ENCODE peak calls at places on chromosome 14, in four cellular contexts. H, S, Q and Y are unnamed samples.

GRCh38 chr14:56379956-56380355 is 199.6 kb upstream of the TMEM260 start:
- DNase-seq in H (no peak), S (no peak), Q (peak), Y (no peak)

GRCh38 chr14:22587247-22587646 is 1.8 kb downstream of the DAD1 start:
- DNase-seq in S (no peak), H (no peak), Q (no peak), Y (no peak)

GRCh38 chr14:64515053-64515452 is 10.5 kb downstream of the ZBTB1 start:
- DNase-seq in S (no peak), H (no peak), Q (no peak), Y (no peak)

GRCh38 chr14:65170768-65171251 is 68.5 kb upstream of the MAX start:
- DNase-seq in Q (peak), S (no peak), H (peak), Y (peak)

GRCh38 chr14:102491786-102492522 is 17.6 kb downstream of the ANKRD9 start:
- DNase-seq in Q (no peak), H (no peak), S (no peak), Y (no peak)

GRCh38 chr14:33676135-33676566 is 274.7 kb downstream of the EGLN3 start:
- DNase-seq in Q (no peak), H (peak), S (no peak), Y (no peak)

GRCh38 chr14:61759878-61760277 is 2.3 kb upstream of the SNAPC1 start:
- DNase-seq in S (no peak), H (no peak), Q (no peak), Y (no peak)

GRCh38 chr14:21408152-21408551 is 24.3 kb upstream of the SUPT16H start:
- DNase-seq in H (no peak), Q (no peak), S (no peak), Y (no peak)

GRCh38 chr14:54866588-54866987 is 36.0 kb downstream of the GCH1 start:
- DNase-seq in Q (no peak), S (no peak), H (no peak), Y (no peak)

GRCh38 chr14:68593806-68594536 is 198.9 kb downstream of the ZFP36L1 start:
- DNase-seq in Q (no peak), H (no peak), S (peak), Y (no peak)

GRCh38 chr14:93780811-93781210 is 7.5 kb downstream of the PRIMA1 start:
- DNase-seq in H (no peak), S (no peak), Q (no peak), Y (no peak)

GRCh38 chr14:76775159-76775694 is 14.0 kb downstream of the VASH1 start:
- DNase-seq in S (no peak), Q (no peak), H (no peak), Y (no peak)

GRCh38 chr14:51597511-51597920 is 54.2 kb upstream of the FRMD6 start:
- DNase-seq in Q (no peak), S (no peak), H (no peak), Y (no peak)

GRCh38 chr14:23142826-23143225 is 23.8 kb upstream of the CEBPE start:
- DNase-seq in Q (no peak), H (no peak), S (no peak), Y (no peak)

GRCh38 chr14:36655571-36655962 is 6.1 kb upstream of the PAX9 start:
- DNase-seq in H (no peak), Q (no peak), S (no peak), Y (no peak)

GRCh38 chr14:37024166-37024565 is 148.2 kb downstream of the SLC25A21 start:
- DNase-seq in Q (no peak), S (no peak), H (no peak), Y (no peak)

GRCh38 chr14:66070542-66071319 is 415.4 kb upstream of the CCDC196 start:
- DNase-seq in S (peak), Q (no peak), H (peak), Y (no peak)

GRCh38 chr14:99518441-99519346 is 37.5 kb downstream of the CCNK start:
- DNase-seq in Q (no peak), S (peak), H (peak), Y (peak)

GRCh38 chr14:101478096-101478495 is 83.2 kb upstream of the DIO3 start:
- DNase-seq in S (peak), H (no peak), Q (no peak), Y (no peak)

GRCh38 chr14:94405481-94405880 is 17.1 kb upstream of the SERPINA1 start:
- DNase-seq in S (no peak), H (no peak), Q (no peak), Y (no peak)

GRCh38 chr14:100692859-100693558 is 33.7 kb upstream of the DLK1 start:
- DNase-seq in S (no peak), H (no peak), Q (peak), Y (no peak)

GRCh38 chr14:35362911-35363374 is 41.6 kb downstream of the NFKBIA start:
- DNase-seq in S (no peak), H (peak), Q (no peak), Y (no peak)

GRCh38 chr14:38554046-38554445 is 298.2 kb upstream of the CLEC14A start:
- DNase-seq in S (no peak), H (no peak), Q (no peak), Y (no peak)

GRCh38 chr14:75286313-75286712 is 7.7 kb downstream of the FOS start:
- DNase-seq in Q (no peak), H (no peak), S (no peak), Y (no peak)

GRCh38 chr14:102481791-102482238 is 27.8 kb downstream of the ANKRD9 start:
- DNase-seq in Q (no peak), H (no peak), S (no peak), Y (no peak)

GRCh38 chr14:99968156-99968920 is 96.9 kb upstream of the EVL start:
- DNase-seq in S (no peak), Q (peak), H (no peak), Y (no peak)

GRCh38 chr14:32593290-32593942 is 264.3 kb downstream of the AKAP6 start:
- DNase-seq in H (no peak), Q (peak), S (no peak), Y (no peak)

GRCh38 chr14:58969951-58970751 is 218.3 kb upstream of the DAAM1 start:
- DNase-seq in H (peak), Q (no peak), S (peak), Y (peak)

GRCh38 chr14:105943973-105944602 is 417.7 kb downstream of the TMEM121 start:
- DNase-seq in H (no peak), Q (no peak), S (no peak), Y (no peak)

GRCh38 chr14:74975059-74975810 is 19.8 kb upstream of the PGF start:
- DNase-seq in Q (no peak), H (no peak), S (no peak), Y (no peak)

GRCh38 chr14:54187439-54187838 is 209.4 kb upstream of the CDKN3 start:
- DNase-seq in S (no peak), Q (no peak), H (no peak), Y (no peak)

GRCh38 chr14:92615451-92615850 is 101.9 kb downstream of the RIN3 start:
- DNase-seq in Q (no peak), H (peak), S (no peak), Y (peak)

GRCh38 chr14:91870001-91870400 is 2.7 kb upstream of the TC2N start:
- DNase-seq in S (no peak), Q (no peak), H (no peak), Y (no peak)

GRCh38 chr14:94121485-94121884 is 7.9 kb downstream of the IFI27L2 start:
- DNase-seq in H (no peak), Q (no peak), S (no peak), Y (no peak)

GRCh38 chr14:53515264-53515663 is 362.1 kb upstream of the DDHD1 start:
- DNase-seq in Q (no peak), H (peak), S (no peak), Y (no peak)

GRCh38 chr14:88521818-88522217 is 33.0 kb downstream of the PTPN21 start:
- DNase-seq in S (no peak), Q (peak), H (no peak), Y (no peak)

GRCh38 chr14:105398044-105398725 is at the start of gene TEX22:
- DNase-seq in H (peak), S (peak), Q (no peak), Y (peak)

DNA sequence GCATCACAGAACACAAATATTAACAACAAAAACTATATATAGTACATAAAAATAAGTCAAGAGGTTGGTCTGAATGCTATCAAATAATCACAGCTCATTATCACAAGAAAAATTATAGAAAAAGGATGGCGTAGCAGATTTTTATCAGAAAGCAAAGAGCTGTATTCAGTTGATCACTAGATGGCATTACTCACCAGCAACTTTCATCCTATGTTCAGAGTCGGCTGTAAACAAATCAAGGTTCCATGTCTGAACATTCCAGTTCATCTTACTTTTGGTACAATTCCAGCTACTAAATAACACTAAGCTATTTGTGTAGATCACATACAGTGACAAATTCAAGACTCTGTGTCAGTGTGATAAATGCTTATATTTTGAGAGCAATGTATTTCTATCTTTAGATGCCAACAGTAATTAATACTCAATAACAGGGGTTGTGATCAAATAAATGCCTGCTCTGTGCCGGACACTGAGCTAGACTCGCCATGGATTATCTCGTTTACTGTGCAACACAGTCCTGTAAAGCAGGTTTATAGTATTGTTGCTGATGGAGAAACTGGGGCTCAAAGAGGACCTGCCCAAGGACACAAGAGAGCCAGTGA is 30.1 kb downstream of the NRDE2 start:
- DNase-seq in S (no peak), Q (peak), H (peak), Y (no peak)
- TF ChIP-seq CTCF in S (no peak), Q (peak), H (peak), Y (peak)

GRCh38 chr14:70779667-70780066 is 29.6 kb downstream of the MAP3K9 start:
- DNase-seq in Q (no peak), H (no peak), S (no peak), Y (no peak)

GRCh38 chr14:70784886-70785285 is 24.4 kb downstream of the MAP3K9 start:
- DNase-seq in Q (no peak), H (no peak), S (no peak), Y (no peak)

GRCh38 chr14:70782361-70782760 is 27.0 kb downstream of the MAP3K9 start:
- DNase-seq in H (no peak), Q (peak), S (no peak), Y (no peak)

GRCh38 chr14:70776197-70776596 is 33.1 kb downstream of the MAP3K9 start:
- DNase-seq in H (peak), S (no peak), Q (no peak), Y (no peak)

DNA sequence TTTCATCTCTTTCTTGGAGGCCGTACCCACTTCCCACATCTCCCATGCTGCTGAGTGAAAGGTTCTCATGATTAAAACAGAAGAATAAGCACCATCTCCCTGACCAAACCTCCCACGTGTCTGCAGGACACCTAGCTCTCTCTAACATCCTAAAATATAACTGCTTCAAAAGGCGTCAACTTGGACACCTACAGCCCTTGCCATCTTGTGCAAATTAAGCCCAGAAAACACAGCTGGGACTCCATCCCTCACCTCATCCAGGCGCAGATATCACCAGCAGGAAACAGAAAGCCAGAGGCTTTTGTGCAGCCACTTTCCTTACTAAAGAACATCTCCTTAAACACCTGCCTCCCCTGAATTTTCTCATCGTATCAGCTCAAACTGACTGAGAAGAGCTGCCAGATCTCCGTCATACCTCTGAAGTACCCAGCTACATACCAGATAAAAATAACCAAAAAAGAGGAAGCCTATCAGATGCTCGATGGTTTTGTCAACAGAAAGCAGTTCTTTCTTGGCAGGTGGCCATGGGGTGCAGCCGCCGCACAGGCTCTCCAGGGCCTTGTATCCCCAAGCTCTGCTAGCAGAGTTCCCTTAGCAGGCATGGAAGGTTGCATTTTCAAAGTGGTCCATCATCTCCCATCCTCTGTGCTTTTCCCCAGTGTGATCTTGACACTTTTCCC is 28.8 kb downstream of the MAP3K9 start:
- DNase-seq in H (peak), S (peak), Q (no peak), Y (peak)
- H3K4me3 ChIP-seq in H (peak), S (no peak), Q (no peak), Y (no peak)

GRCh38 chr14:89787525-89787924 is 167.0 kb downstream of the EFCAB11 start:
- DNase-seq in H (no peak), S (no peak), Q (peak), Y (no peak)

GRCh38 chr14:89797148-89797547 is 157.4 kb downstream of the EFCAB11 start:
- DNase-seq in S (no peak), H (peak), Q (no peak), Y (no peak)

GRCh38 chr14:89793367-89793716 is 161.2 kb downstream of the EFCAB11 start:
- DNase-seq in S (no peak), Q (no peak), H (no peak), Y (no peak)

GRCh38 chr14:89794096-89794495 is 160.4 kb downstream of the EFCAB11 start:
- DNase-seq in S (no peak), H (no peak), Q (no peak), Y (no peak)

GRCh38 chr14:89792489-89793366 is 161.8 kb downstream of the EFCAB11 start:
- DNase-seq in Q (no peak), S (no peak), H (no peak), Y (no peak)
- TF ChIP-seq CTCF in Q (no peak), S (no peak), H (no peak), Y (no peak)

DNA sequence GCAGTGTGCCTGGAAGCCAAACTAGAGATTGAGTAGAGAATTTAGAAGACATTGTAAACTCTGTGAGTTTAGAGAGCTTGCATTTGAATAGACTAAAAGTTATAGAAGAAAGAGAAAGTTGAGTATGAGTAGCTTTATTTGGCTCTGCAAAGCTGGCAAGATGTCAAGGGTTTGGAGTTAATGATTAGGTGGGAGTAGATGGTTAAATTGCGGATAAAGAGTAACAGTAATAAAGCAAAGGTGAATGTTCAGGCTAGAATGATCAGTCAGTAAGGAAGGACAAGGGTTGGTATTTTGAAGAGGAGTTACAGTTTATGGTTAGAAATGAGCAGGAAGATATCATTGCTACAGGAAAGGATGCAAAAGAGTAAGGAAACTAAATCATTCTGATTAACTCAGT is 5.2 kb downstream of the PPM1A start:
- DNase-seq in H (no peak), Q (no peak), S (no peak), Y (no peak)
- H3K4me3 ChIP-seq in H (no peak), Q (no peak), S (no peak), Y (no peak)